ENCODE peak calls at places on chromosomes 4 and X, in eight cellular contexts. A, X, C, R, Y, Q, J and N are unnamed samples.

GRCh38 chr4:146096374-146096773 is 79.1 kb upstream of the LSM6 start:
- DNase-seq in A (no peak), X (no peak), C (no peak), R (no peak), Y (no peak), Q (no peak), J (no peak), N (no peak)

GRCh38 chr4:150297861-150298474 is 219.7 kb downstream of the DCLK2 start:
- DNase-seq in A (peak), X (no peak), C (peak), R (no peak), Y (no peak), Q (peak), J (peak), N (no peak)

GRCh38 chr4:110587666-110588285 is 35.1 kb downstream of the PITX2 start:
- DNase-seq in A (peak), X (no peak), C (no peak), R (no peak), Y (no peak), Q (no peak), J (no peak), N (no peak)

GRCh38 chr4:168618577-168619265 is 121.9 kb downstream of the PALLD start:
- DNase-seq in A (no peak), X (no peak), C (no peak), R (no peak), Y (no peak), Q (no peak), J (no peak), N (no peak)

GRCh38 chr4:124640037-124640730 is 72.3 kb downstream of the ANKRD50 start:
- DNase-seq in A (no peak), X (no peak), C (no peak), R (no peak), Y (no peak), Q (no peak), J (no peak), N (no peak)

GRCh38 chr4:173415885-173416658 is 17.2 kb upstream of the SCRG1 start:
- DNase-seq in A (peak), X (peak), C (no peak), R (peak), Y (no peak), Q (no peak), J (no peak), N (no peak)

GRCh38 chr4:47786958-47787370 is 50.9 kb downstream of the CORIN start:
- DNase-seq in A (no peak), X (no peak), C (no peak), R (no peak), Y (no peak), Q (peak), J (no peak), N (no peak)

GRCh38 chr4:8851321-8852117 is 20.1 kb downstream of the HMX1 start:
- DNase-seq in A (no peak), X (no peak), C (no peak), R (no peak), Y (no peak), Q (no peak), J (no peak), N (no peak)

GRCh38 chr4:169059294-169060201 is 49.5 kb upstream of the CBR4 start:
- DNase-seq in A (no peak), X (no peak), C (no peak), R (peak), Y (no peak), Q (no peak), J (no peak), N (no peak)

GRCh38 chrX:130578906-130579305 is 177.1 kb downstream of the RBMX2 start:
- DNase-seq in A (no peak), X (no peak), C (no peak), R (no peak), Y (no peak), Q (no peak), J (no peak), N (no peak)

GRCh38 chr4:37879365-37879764 is 11.5 kb upstream of the TBC1D1 start:
- DNase-seq in A (no peak), X (no peak), C (no peak), R (no peak), Y (no peak), Q (no peak), J (no peak), N (no peak)

GRCh38 chr4:46389301-46389761 is 597 bp downstream of the GABRA2 start:
- DNase-seq in A (peak), X (no peak), C (peak), R (no peak), Y (no peak), Q (no peak), J (peak), N (no peak)

GRCh38 chrX:103941201-103941975 is 21.0 kb upstream of the TMSB15B start:
- DNase-seq in A (peak), X (no peak), C (peak), R (no peak), Y (no peak), Q (peak), J (no peak), N (no peak)

GRCh38 chr4:138724530-138724929 is 291.1 kb upstream of the NOCT start:
- DNase-seq in A (peak), X (no peak), C (no peak), R (no peak), Y (no peak), Q (no peak), J (no peak), N (no peak)

GRCh38 chr4:38753021-38753806 is 29.6 kb downstream of the TLR10 start:
- DNase-seq in A (peak), X (peak), C (peak), R (peak), Y (peak), Q (no peak), J (peak), N (no peak)

GRCh38 chr4:8737075-8737474 is 134.6 kb downstream of the HMX1 start:
- DNase-seq in A (no peak), X (no peak), C (no peak), R (peak), Y (peak), Q (no peak), J (no peak), N (no peak)

GRCh38 chr4:184417802-184418511 is 56.4 kb downstream of the IRF2 start:
- DNase-seq in A (no peak), X (no peak), C (no peak), R (no peak), Y (no peak), Q (peak), J (no peak), N (peak)

GRCh38 chr4:183905081-183905592 is at the start of gene STOX2:
- DNase-seq in A (peak), X (peak), C (peak), R (peak), Y (peak), Q (no peak), J (peak), N (peak)

GRCh38 chrX:141201962-141202361 is 25.0 kb upstream of the LDOC1 start:
- DNase-seq in A (no peak), X (no peak), C (no peak), R (no peak), Y (no peak), Q (no peak), J (no peak), N (no peak)

GRCh38 chr4:145887241-145887964 is 51.2 kb downstream of the ZNF827 start:
- DNase-seq in A (peak), X (no peak), C (no peak), R (peak), Y (no peak), Q (no peak), J (no peak), N (no peak)

GRCh38 chr4:165151734-165152133 is 39.1 kb upstream of the TMEM192 start:
- DNase-seq in A (no peak), X (no peak), C (no peak), R (no peak), Y (no peak), Q (no peak), J (no peak), N (no peak)

GRCh38 chrX:39320165-39320564 is 518.9 kb downstream of the MID1IP1 start:
- DNase-seq in A (no peak), X (no peak), C (no peak), R (no peak), Y (no peak), Q (no peak), J (no peak), N (no peak)

GRCh38 chr4:87317527-87317926 is 5.2 kb downstream of the HSD17B13 start:
- DNase-seq in A (no peak), X (no peak), C (no peak), R (no peak), Y (no peak), Q (peak), J (no peak), N (no peak)

GRCh38 chrX:17521871-17522693 is 147.1 kb downstream of the NHS start:
- DNase-seq in A (peak), X (no peak), C (peak), R (no peak), Y (no peak), Q (no peak), J (no peak), N (no peak)

GRCh38 chr4:140247237-140247636 is 93.3 kb upstream of the MAML3 start:
- DNase-seq in A (no peak), X (no peak), C (no peak), R (no peak), Y (no peak), Q (no peak), J (no peak), N (no peak)

GRCh38 chrX:70998402-70999027 is 67.6 kb upstream of the SLC7A3 start:
- DNase-seq in A (peak), X (no peak), C (peak), R (no peak), Y (no peak), Q (no peak), J (peak), N (no peak)

GRCh38 chrX:77936299-77936698 is 25.8 kb downstream of the ATP7A start:
- DNase-seq in A (no peak), X (no peak), C (no peak), R (no peak), Y (no peak), Q (no peak), J (no peak), N (no peak)

GRCh38 chr4:96315815-96316214 is 475.9 kb downstream of the PDHA2 start:
- DNase-seq in A (no peak), X (no peak), C (peak), R (no peak), Y (no peak), Q (no peak), J (no peak), N (no peak)

GRCh38 chr4:118760092-118760491 is 74.9 kb downstream of the METTL14 start:
- DNase-seq in A (no peak), X (no peak), C (no peak), R (no peak), Y (no peak), Q (peak), J (no peak), N (no peak)

GRCh38 chr4:2598661-2599654 is 62.5 kb downstream of the FAM193A start:
- DNase-seq in A (peak), X (no peak), C (no peak), R (no peak), Y (no peak), Q (peak), J (no peak), N (no peak)

GRCh38 chr4:57195622-57196021 is 85.4 kb upstream of the IGFBP7 start:
- DNase-seq in A (no peak), X (no peak), C (no peak), R (no peak), Y (no peak), Q (no peak), J (no peak), N (no peak)

GRCh38 chrX:25442501-25442900 is 426.7 kb upstream of the ARX start:
- DNase-seq in A (peak), X (no peak), C (peak), R (no peak), Y (no peak), Q (no peak), J (no peak), N (no peak)

GRCh38 chr4:52701207-52701606 is 42.1 kb upstream of the USP46 start:
- DNase-seq in A (no peak), X (no peak), C (no peak), R (no peak), Y (no peak), Q (peak), J (no peak), N (no peak)

GRCh38 chr4:47528651-47529050 is 43.6 kb downstream of the ATP10D start:
- DNase-seq in A (no peak), X (no peak), C (no peak), R (no peak), Y (no peak), Q (no peak), J (no peak), N (no peak)

GRCh38 chr4:75876218-75876617 is 26.0 kb downstream of the PPEF2 start:
- DNase-seq in A (peak), X (no peak), C (no peak), R (no peak), Y (no peak), Q (no peak), J (no peak), N (no peak)
- H3K27ac ChIP-seq in A (no peak), X (no peak), C (no peak), R (no peak), Y (no peak), Q (no peak), J (no peak), N (no peak)

GRCh38 chr4:12120968-12121367 is 692.3 kb upstream of the HS3ST1 start:
- DNase-seq in A (no peak), X (no peak), C (no peak), R (no peak), Y (no peak), Q (no peak), J (no peak), N (no peak)

GRCh38 chr4:12126476-12126875 is 697.8 kb upstream of the HS3ST1 start:
- DNase-seq in A (no peak), X (no peak), C (no peak), R (no peak), Y (no peak), Q (no peak), J (no peak), N (no peak)

GRCh38 chr4:12124138-12124537 is 695.4 kb upstream of the HS3ST1 start:
- DNase-seq in A (no peak), X (no peak), C (no peak), R (no peak), Y (no peak), Q (no peak), J (no peak), N (no peak)

GRCh38 chr4:12122316-12122715 is 693.6 kb upstream of the HS3ST1 start:
- DNase-seq in A (no peak), X (no peak), C (no peak), R (no peak), Y (no peak), Q (no peak), J (no peak), N (no peak)

GRCh38 chr4:12123709-12124108 is 695.0 kb upstream of the HS3ST1 start:
- DNase-seq in A (no peak), X (no peak), C (no peak), R (no peak), Y (no peak), Q (no peak), J (no peak), N (no peak)
- H3K27ac ChIP-seq in A (no peak), X (no peak), C (no peak), R (no peak), Y (no peak), Q (no peak), J (no peak), N (no peak)

GRCh38 chrX:112874614-112875013 is 34.0 kb upstream of the AMOT start:
- DNase-seq in A (no peak), X (no peak), C (no peak), R (no peak), Y (no peak), Q (peak), J (no peak), N (no peak)

GRCh38 chrX:112874140-112874539 is 33.5 kb upstream of the AMOT start:
- DNase-seq in A (peak), X (no peak), C (no peak), R (no peak), Y (no peak), Q (no peak), J (no peak), N (no peak)

DNA sequence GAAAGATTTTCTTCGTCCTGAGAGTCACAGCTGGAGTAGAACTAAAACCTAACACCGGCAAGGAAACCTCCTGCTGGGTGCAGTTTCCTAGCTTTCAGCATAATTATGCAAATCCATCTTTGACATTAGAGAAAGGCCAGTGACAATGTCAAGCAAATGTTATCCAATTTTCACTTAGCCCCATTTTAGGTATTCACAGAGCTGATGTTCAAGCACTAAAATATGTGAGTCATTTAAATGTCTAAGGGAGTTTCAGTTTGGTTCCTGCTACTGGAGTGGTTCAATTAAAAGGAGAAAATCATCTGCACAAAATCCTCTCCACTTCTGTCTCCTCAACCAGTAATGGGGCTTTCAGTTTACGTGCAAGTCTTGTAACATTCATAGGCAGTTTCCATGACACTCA is 37.1 kb upstream of the AMOT start:
- DNase-seq in A (no peak), X (no peak), C (no peak), R (no peak), Y (no peak), Q (peak), J (no peak), N (no peak)
- H3K27ac ChIP-seq in A (no peak), X (no peak), C (no peak), R (no peak), Y (no peak), Q (peak), J (no peak), N (no peak)

GRCh38 chr4:151324449-151325319 is 721 bp downstream of the SH3D19 start:
- DNase-seq in A (peak), X (no peak), C (peak), R (peak), Y (no peak), Q (no peak), J (peak), N (peak)

GRCh38 chr4:151322565-151322964 is 2.8 kb downstream of the SH3D19 start:
- DNase-seq in A (no peak), X (no peak), C (no peak), R (no peak), Y (no peak), Q (no peak), J (no peak), N (no peak)

GRCh38 chr4:151325320-151326246 is at the start of gene SH3D19:
- DNase-seq in A (peak), X (peak), C (peak), R (peak), Y (peak), Q (peak), J (peak), N (peak)

GRCh38 chr4:151321586-151321985 is 3.8 kb downstream of the SH3D19 start:
- DNase-seq in A (no peak), X (no peak), C (no peak), R (no peak), Y (no peak), Q (no peak), J (no peak), N (no peak)

DNA sequence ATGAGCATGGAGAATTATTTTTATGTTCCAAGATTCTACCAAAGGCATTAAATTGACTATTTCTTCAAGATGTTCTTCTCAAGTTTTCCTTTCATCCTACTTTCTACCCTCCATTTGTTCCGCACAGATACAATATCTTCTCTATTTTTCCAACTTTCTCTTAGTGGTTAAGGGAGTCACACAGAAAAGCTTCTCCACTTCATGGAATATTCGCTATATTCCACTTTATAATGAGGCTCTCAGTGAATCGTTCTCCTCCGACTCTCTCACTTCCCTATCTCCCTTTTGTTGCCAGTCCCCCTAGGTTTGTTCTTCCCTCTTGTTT is 1.3 kb downstream of the SH3D19 start:
- DNase-seq in A (no peak), X (no peak), C (no peak), R (no peak), Y (no peak), Q (no peak), J (no peak), N (no peak)
- H3K27ac ChIP-seq in A (peak), X (peak), C (peak), R (peak), Y (peak), Q (no peak), J (peak), N (peak)

GRCh38 chr4:77199701-77200100 is 42.7 kb downstream of the CCNG2 start:
- DNase-seq in A (no peak), X (no peak), C (no peak), R (no peak), Y (no peak), Q (no peak), J (no peak), N (no peak)

GRCh38 chr4:77203380-77204197 is 46.6 kb downstream of the CCNG2 start:
- DNase-seq in A (peak), X (peak), C (peak), R (peak), Y (no peak), Q (peak), J (peak), N (peak)

GRCh38 chr4:77202491-77202890 is 45.5 kb downstream of the CCNG2 start:
- DNase-seq in A (no peak), X (no peak), C (no peak), R (no peak), Y (no peak), Q (no peak), J (no peak), N (no peak)

GRCh38 chr4:77201343-77201742 is 44.3 kb downstream of the CCNG2 start:
- DNase-seq in A (no peak), X (no peak), C (no peak), R (no peak), Y (no peak), Q (no peak), J (no peak), N (no peak)

GRCh38 chr4:77201857-77202256 is 44.9 kb downstream of the CCNG2 start:
- DNase-seq in A (no peak), X (no peak), C (no peak), R (no peak), Y (no peak), Q (no peak), J (no peak), N (no peak)
- H3K27ac ChIP-seq in A (no peak), X (no peak), C (no peak), R (no peak), Y (no peak), Q (no peak), J (no peak), N (no peak)

DNA sequence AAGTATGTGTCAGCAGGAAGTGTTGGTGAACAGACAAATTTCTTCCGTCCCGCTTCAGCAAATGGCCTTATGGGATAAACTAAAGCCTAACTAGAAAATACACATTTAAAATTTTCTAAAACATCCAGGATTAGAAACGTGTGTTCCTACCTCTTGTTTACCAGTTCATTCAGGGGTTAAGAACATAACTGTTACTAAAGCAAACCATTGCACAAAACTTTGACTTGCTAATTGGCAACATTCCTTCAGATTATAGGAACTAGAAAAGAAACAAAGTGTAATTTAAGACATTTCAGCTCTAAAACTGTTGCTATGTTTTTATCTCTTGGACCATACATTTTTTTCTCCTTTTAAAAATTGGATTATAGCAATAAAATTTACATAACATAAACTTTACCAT is 39.5 kb upstream of the CXCL13 start:
- DNase-seq in A (no peak), X (no peak), C (no peak), R (no peak), Y (no peak), Q (no peak), J (no peak), N (no peak)
- H3K27ac ChIP-seq in A (no peak), X (no peak), C (no peak), R (no peak), Y (no peak), Q (no peak), J (no peak), N (no peak)

GRCh38 chr4:177810210-177810609 is 368.0 kb upstream of the AGA start:
- DNase-seq in A (no peak), X (no peak), C (no peak), R (no peak), Y (no peak), Q (no peak), J (no peak), N (no peak)
- H3K27ac ChIP-seq in A (no peak), X (no peak), C (no peak), R (no peak), Y (no peak), Q (no peak), J (no peak), N (no peak)